ENCODE peak calls at places on chromosomes 11 and 22, in eight cellular contexts. Z is right lobe of liver, S is lung microvascular endothelial cell, E is NCI-H2107, D is tibial nerve, H is fibroblast of the aortic adventitia, N is mesothelial cell of epicardium, K is iris pigment epithelial cell. T is an unnamed sample.

GRCh38 chr11:123196060-123196714 is 1.1 kb upstream of the CLMP start:
- DNase-seq in Z (no peak), S (no peak), E (no peak), D (no peak), H (no peak), N (no peak), K (no peak), T (no peak)

GRCh38 chr11:66858939-66859685 is 2.2 kb downstream of the LRFN4 start:
- DNase-seq in Z (peak), S (no peak), E (no peak), D (no peak), H (no peak), N (no peak), K (no peak), T (no peak)

GRCh38 chr22:37166675-37167066 is 17.0 kb upstream of the IL2RB start:
- DNase-seq in Z (peak), S (peak), E (no peak), D (peak), H (peak), N (peak), K (peak), T (peak)

GRCh38 chr11:46711288-46711687 is 7.7 kb upstream of the F2 start:
- DNase-seq in Z (no peak), S (no peak), E (no peak), D (no peak), H (peak), N (no peak), K (peak), T (peak)

GRCh38 chr11:134270250-134270714 is 5.9 kb upstream of the GLB1L3 start:
- DNase-seq in Z (no peak), S (no peak), E (peak), D (no peak), H (no peak), N (no peak), K (no peak), T (peak)

GRCh38 chr11:69200331-69201047 is 44.8 kb downstream of the SMIM38 start:
- DNase-seq in Z (no peak), S (peak), E (no peak), D (no peak), H (no peak), N (no peak), K (no peak), T (no peak)

GRCh38 chr11:30583505-30584280 is 2.5 kb downstream of the MPPED2 start:
- DNase-seq in Z (no peak), S (no peak), E (no peak), D (no peak), H (no peak), N (peak), K (no peak), T (no peak)

GRCh38 chr11:70400643-70401042 is 2.3 kb downstream of the CTTN start:
- DNase-seq in Z (no peak), S (no peak), E (no peak), D (no peak), H (no peak), N (no peak), K (no peak), T (no peak)

GRCh38 chr22:16866167-16866566 is 41.0 kb upstream of the XKR3 start:
- DNase-seq in Z (peak), S (no peak), E (no peak), D (no peak), H (peak), N (no peak), K (no peak), T (no peak)

GRCh38 chr11:121464352-121464946 is 11.7 kb upstream of the SORL1-AS1 start:
- DNase-seq in Z (peak), S (peak), E (no peak), D (no peak), H (peak), N (peak), K (peak), T (peak)

GRCh38 chr11:67284811-67285540 is 4.1 kb upstream of the ANKRD13D start:
- DNase-seq in Z (peak), S (no peak), E (no peak), D (no peak), H (no peak), N (no peak), K (no peak), T (no peak)

GRCh38 chr11:87451400-87451799 is 413.7 kb downstream of the TMEM135 start:
- DNase-seq in Z (no peak), S (no peak), E (no peak), D (no peak), H (no peak), N (no peak), K (no peak), T (no peak)

GRCh38 chr11:134578807-134579708 is 167.0 kb upstream of the B3GAT1 start:
- DNase-seq in Z (peak), S (no peak), E (no peak), D (no peak), H (no peak), N (no peak), K (no peak), T (no peak)

T was measured in SK-MEL-5.